ENCODE peak calls at places on chromosome 16, in four cellular contexts. L is neuronal stem cell, E is IMR-90, J is mesendoderm. I is an unnamed sample. For H3K4me1, the result is how much of the 10 kb centered on the place peaks cover.

GRCh38 chr16:89442990-89443726 is 47.2 kb downstream of the ANKRD11 start:
- DNase-seq in L (no peak), J (peak), E (peak), I (peak)

GRCh38 chr16:66660422-66661209 is 35.9 kb downstream of the CMTM4 start:
- DNase-seq in L (peak), J (peak), E (peak), I (peak)

GRCh38 chr16:88596477-88596876 is 26.3 kb downstream of the ZC3H18 start:
- DNase-seq in J (no peak), E (no peak), L (no peak), I (no peak)

GRCh38 chr16:2708955-2709587 is 11.0 kb downstream of the PRSS27 start:
- DNase-seq in E (no peak), L (no peak), J (no peak), I (no peak)

GRCh38 chr16:87457724-87458423 is 35.0 kb downstream of the ZCCHC14 start:
- DNase-seq in E (peak), J (peak), L (no peak), I (peak)

GRCh38 chr16:66427451-66427860 is 361 bp downstream of the BEAN1 start:
- DNase-seq in L (no peak), E (no peak), J (no peak), I (no peak)

GRCh38 chr16:28504707-28505404 is 1.8 kb downstream of the IL27 start:
- DNase-seq in J (no peak), L (no peak), E (no peak), I (peak)

GRCh38 chr16:6484931-6485330 is 847.7 kb upstream of the RBFOX1 start:
- DNase-seq in L (no peak), E (no peak), J (no peak), I (no peak)

GRCh38 chr16:53098526-53099317 is 43.9 kb downstream of the CHD9 start:
- DNase-seq in J (peak), L (peak), E (peak), I (peak)

GRCh38 chr16:51538707-51539604 is 387.9 kb upstream of the SALL1 start:
- DNase-seq in E (peak), J (peak), L (no peak), I (no peak)

GRCh38 chr16:31427441-31428276 is 501 bp downstream of the COX6A2 start:
- DNase-seq in J (no peak), L (no peak), E (no peak), I (peak)

GRCh38 chr16:68298907-68299515 is 11.7 kb downstream of the SLC7A6OS start:
- DNase-seq in E (peak), J (peak), L (no peak), I (no peak)

GRCh38 chr16:68296291-68296690 is 14.5 kb downstream of the SLC7A6OS start:
- DNase-seq in E (no peak), J (no peak), L (no peak), I (no peak)

GRCh38 chr16:68296693-68297092 is 14.1 kb downstream of the SLC7A6OS start:
- DNase-seq in L (no peak), E (no peak), J (no peak), I (no peak)

GRCh38 chr16:68298312-68298711 is 12.4 kb downstream of the SLC7A6OS start:
- DNase-seq in L (no peak), J (no peak), E (no peak), I (no peak)

GRCh38 chr16:68297908-68298307 is 12.8 kb downstream of the SLC7A6OS start:
- DNase-seq in L (no peak), J (no peak), E (peak), I (no peak)
- H2AK5ac ChIP-seq in L (no peak), J (no peak), E (no peak), I (no peak)

DNA sequence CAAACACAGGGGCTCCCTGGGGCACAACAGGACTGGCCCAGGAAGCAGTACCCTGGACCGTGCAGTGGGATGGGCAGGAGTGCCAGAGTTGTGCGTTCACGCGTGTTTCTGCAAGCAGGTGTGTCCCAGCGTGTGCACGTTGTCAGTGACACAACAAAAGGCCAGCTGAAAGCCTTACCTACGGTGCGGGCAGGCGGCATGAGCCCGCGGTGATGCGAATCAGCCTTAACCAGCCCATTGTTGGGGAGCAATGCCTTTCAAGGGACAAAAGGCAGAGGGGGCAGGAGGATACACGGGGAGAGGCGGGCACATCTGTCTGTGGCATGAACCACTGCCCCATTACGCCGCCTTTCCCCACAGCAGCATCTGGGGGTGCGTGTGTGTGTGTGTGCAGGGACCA is 158.3 kb downstream of the ZNF423 start:
- DNase-seq in E (no peak), L (no peak), J (no peak), I (no peak)
- H3K4me1 ChIP-seq in E (under half), L (half or more), J (under half), I (half or more)

DNA sequence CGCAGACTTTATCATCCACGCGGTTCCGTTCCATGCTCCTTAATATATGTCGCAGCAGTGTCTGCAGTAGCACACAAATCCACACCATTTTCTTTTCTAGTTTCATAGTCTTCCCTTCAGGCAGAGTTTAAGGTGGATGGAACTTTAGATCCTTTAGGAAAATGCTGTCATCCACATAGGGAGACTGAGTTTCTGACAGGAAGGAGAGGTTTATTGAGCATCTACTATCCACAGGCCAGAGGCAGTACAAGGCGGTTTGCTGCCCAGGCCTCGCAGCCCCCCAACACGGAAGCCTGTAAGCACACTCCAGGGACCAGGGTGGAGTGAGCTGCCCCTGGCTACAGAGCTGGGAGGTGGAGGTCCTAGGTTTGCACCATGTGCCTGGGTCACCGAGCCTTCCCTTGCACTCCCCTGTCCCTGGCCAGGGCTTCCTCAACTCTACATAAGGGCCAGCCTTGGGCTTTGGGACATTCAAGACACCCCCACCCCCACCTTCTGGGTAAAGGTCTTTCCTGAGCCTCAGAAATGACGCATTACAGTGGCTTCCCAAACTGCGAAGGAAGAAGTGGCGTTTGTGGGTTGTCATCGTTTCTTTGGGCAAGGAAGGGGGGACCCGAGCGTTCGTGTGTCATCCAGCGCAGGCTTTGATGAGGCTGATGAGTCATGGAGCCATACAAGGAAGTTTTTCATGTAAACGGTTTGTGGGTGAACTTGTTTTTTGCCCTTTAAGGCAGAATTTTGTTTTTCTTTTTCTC is 146.5 kb upstream of the PLCG2 start:
- DNase-seq in J (no peak), E (peak), L (no peak), I (peak)
- H2AK5ac ChIP-seq in J (no peak), E (peak), L (peak), I (no peak)

GRCh38 chr16:19106625-19107020 is 7.1 kb upstream of the ITPRIPL2 start:
- DNase-seq in L (no peak), J (no peak), E (no peak), I (no peak)
- H3K4me1 ChIP-seq in L (under half), J (under half), E (under half), I (under half)

GRCh38 chr16:12144355-12144754 is 167.8 kb downstream of the SNX29 start:
- DNase-seq in L (no peak), E (no peak), J (peak), I (no peak)

GRCh38 chr16:12145918-12146317 is 169.4 kb downstream of the SNX29 start:
- DNase-seq in L (no peak), J (peak), E (peak), I (no peak)

GRCh38 chr16:12142157-12142556 is 165.6 kb downstream of the SNX29 start:
- DNase-seq in L (no peak), E (no peak), J (no peak), I (no peak)

GRCh38 chr16:12141556-12141955 is 165.0 kb downstream of the SNX29 start:
- DNase-seq in L (no peak), J (peak), E (peak), I (no peak)

GRCh38 chr16:12143776-12144175 is 167.2 kb downstream of the SNX29 start:
- DNase-seq in E (no peak), J (no peak), L (no peak), I (no peak)
- H2AK5ac ChIP-seq in E (no peak), J (no peak), L (no peak), I (no peak)

GRCh38 chr16:73601911-73602310 is 554.0 kb upstream of the ZFHX3 start:
- DNase-seq in J (no peak), L (no peak), E (no peak), I (no peak)
- H3K4me1 ChIP-seq in J (under half), L (under half), E (under half), I (under half)

GRCh38 chr16:57774886-57775285 is 27.4 kb downstream of the KIFC3 start:
- DNase-seq in E (no peak), J (no peak), L (no peak), I (no peak)
- H2AK5ac ChIP-seq in E (no peak), J (no peak), L (no peak), I (no peak)

I was measured in trophoblast cell.